ENCODE peak calls at places on chromosomes 6 and 20, in ten cellular contexts. E, A, K, R, B, F, P, U, Z and M are unnamed samples.

GRCh38 chr20:5402903-5403531 is 86.3 kb upstream of the PROKR2 start:
- DNase-seq in F (peak; percentile 15), Z (no peak), P (peak; percentile 40), E (peak; percentile 21), A (no peak), K (no peak), B (no peak), U (no peak), R (peak; percentile 67), M (peak; percentile 9)

GRCh38 chr6:134517145-134517658 is 199.3 kb upstream of the SGK1 start:
- DNase-seq in P (no peak), K (peak; percentile 87), R (peak; percentile 46), E (no peak), Z (no peak), A (peak; percentile 82), F (peak; percentile 86), U (peak; percentile 89), B (peak; percentile 92), M (no peak)

GRCh38 chr6:44250718-44251123 is 3.8 kb downstream of the HSP90AB1 start:
- DNase-seq in B (no peak), F (no peak), A (no peak), E (no peak), K (no peak), U (no peak), R (no peak), Z (no peak), P (no peak), M (no peak)

GRCh38 chr6:93407186-93407585 is 12.2 kb downstream of the EPHA7 start:
- DNase-seq in P (no peak), B (no peak), Z (no peak), E (no peak), A (no peak), K (peak; percentile 2), F (peak; percentile 70), R (peak; percentile 24), U (no peak), M (no peak)

GRCh38 chr6:24827162-24827561 is 28.4 kb upstream of the ARMH2 start:
- DNase-seq in P (peak; percentile 25), A (no peak), B (no peak), Z (no peak), E (no peak), K (no peak), U (peak; percentile 56), R (peak; percentile 41), F (no peak), M (no peak)

GRCh38 chr20:54203281-54203680 is 4.6 kb upstream of the PFDN4 start:
- DNase-seq in B (no peak), F (no peak), K (no peak), E (no peak), P (no peak), Z (no peak), A (no peak), R (no peak), U (no peak), M (no peak)

GRCh38 chr20:50221501-50222323 is 31.1 kb downstream of the CEBPB start:
- DNase-seq in R (no peak), F (peak; percentile 77), E (no peak), P (no peak), U (no peak), K (peak; percentile 93), B (peak; percentile 61), A (peak; percentile 44), Z (no peak), M (peak; percentile 23)

GRCh38 chr6:139187489-139187888 is 52.6 kb downstream of the HECA start:
- DNase-seq in P (no peak), Z (no peak), K (no peak), E (no peak), F (no peak), B (no peak), R (no peak), U (no peak), A (no peak), M (no peak)

GRCh38 chr6:33417903-33418689 is at the start of gene CUTA:
- DNase-seq in P (peak; percentile 98), A (peak; percentile 100), K (peak; percentile 100), Z (peak; percentile 100), E (peak; percentile 98), R (peak; percentile 99), B (peak; percentile 99), U (peak; percentile 99), F (peak; percentile 100), M (peak; percentile 100)

GRCh38 chr6:25485820-25486559 is 166.0 kb upstream of the SCGN start:
- DNase-seq in U (no peak), K (no peak), E (no peak), B (peak; percentile 25), P (no peak), F (no peak), R (no peak), A (no peak), Z (no peak), M (no peak)

GRCh38 chr6:137904822-137905617 is 38.0 kb downstream of the TNFAIP3 start:
- DNase-seq in A (no peak), E (peak; percentile 90), P (peak; percentile 31), B (no peak), U (peak; percentile 32), Z (no peak), K (no peak), F (peak; percentile 29), R (peak; percentile 32), M (peak; percentile 19)

GRCh38 chr6:71720705-71721104 is 165.6 kb upstream of the RIMS1 start:
- DNase-seq in B (no peak), E (no peak), K (no peak), P (peak; percentile 34), R (no peak), A (no peak), U (no peak), F (no peak), Z (no peak), M (no peak)

GRCh38 chr20:47727170-47727880 is 58.0 kb downstream of the SULF2 start:
- DNase-seq in Z (no peak), R (peak; percentile 41), F (no peak), P (peak; percentile 55), U (no peak), B (peak; percentile 62), K (no peak), A (peak; percentile 31), E (peak; percentile 70), M (no peak)

GRCh38 chr20:33852971-33853813 is 42.0 kb downstream of the CHMP4B start:
- DNase-seq in E (no peak), K (no peak), A (no peak), U (no peak), B (no peak), Z (no peak), F (no peak), R (no peak), P (no peak), M (no peak)

GRCh38 chr20:5729348-5729747 is 20.9 kb upstream of the SHLD1 start:
- DNase-seq in P (no peak), B (no peak), K (peak; percentile 97), A (no peak), Z (no peak), R (no peak), E (no peak), U (no peak), F (no peak), M (peak; percentile 14)